ENCODE peak calls at places on chromosomes 1 and 21, in ten cellular contexts. J, B, M, F, G, V, U, Z, S and H are unnamed samples. For H3K4me1, the result is how much of the 10 kb centered on the place peaks cover.

GRCh38 chr1:43383449-43383848 is 6.2 kb downstream of the MED8 start:
- DNase-seq in J (no peak), B (no peak), M (no peak), F (no peak), G (no peak), V (no peak), U (no peak), Z (no peak), S (no peak), H (no peak)

GRCh38 chr1:102776074-102776473 is 332.2 kb downstream of the COL11A1 start:
- DNase-seq in J (no peak), B (no peak), M (no peak), F (no peak), G (peak), V (no peak), U (no peak), Z (no peak), S (no peak), H (no peak)

GRCh38 chr1:228405979-228406265 is 713 bp downstream of the TRIM11 start:
- DNase-seq in J (no peak), B (no peak), M (no peak), F (no peak), G (no peak), V (no peak), U (no peak), Z (no peak), S (peak), H (no peak)

GRCh38 chr1:68293609-68294353 is 61.5 kb upstream of the WLS start:
- DNase-seq in J (no peak), B (no peak), M (no peak), F (peak), G (peak), V (no peak), U (no peak), Z (no peak), S (peak), H (no peak)

GRCh38 chr1:201904579-201904978 is 15.9 kb downstream of the SHISA4 start:
- DNase-seq in J (no peak), B (no peak), M (no peak), F (no peak), G (peak), V (no peak), U (no peak), Z (no peak), S (peak), H (no peak)

GRCh38 chr1:169584483-169585144 is 1.7 kb downstream of the F5 start:
- DNase-seq in J (no peak), B (no peak), M (no peak), F (no peak), G (no peak), V (no peak), U (no peak), Z (no peak), S (no peak), H (no peak)

GRCh38 chr1:92365378-92366044 is 66.7 kb downstream of the RPAP2 start:
- DNase-seq in J (no peak), B (no peak), M (no peak), F (no peak), G (no peak), V (no peak), U (no peak), Z (no peak), S (no peak), H (no peak)

GRCh38 chr1:203390298-203390697 is 39.4 kb upstream of the FMOD start:
- DNase-seq in J (no peak), B (no peak), M (no peak), F (no peak), G (no peak), V (no peak), U (no peak), Z (no peak), S (no peak), H (no peak)

GRCh38 chr1:182317489-182318180 is 74.0 kb downstream of the GLUL start:
- DNase-seq in J (no peak), B (no peak), M (no peak), F (no peak), G (no peak), V (no peak), U (no peak), Z (no peak), S (no peak), H (no peak)

GRCh38 chr1:993379-993995 is 6.4 kb downstream of the HES4 start:
- DNase-seq in J (no peak), B (no peak), M (no peak), F (no peak), G (no peak), V (no peak), U (no peak), Z (no peak), S (no peak), H (no peak)

GRCh38 chr1:240030236-240030635 is 61.4 kb upstream of the FMN2 start:
- DNase-seq in J (no peak), B (no peak), M (no peak), F (no peak), G (peak), V (no peak), U (no peak), Z (no peak), S (peak), H (no peak)

GRCh38 chr1:33814166-33814565 is 49.7 kb upstream of the HMGB4 start:
- DNase-seq in J (no peak), B (no peak), M (no peak), F (no peak), G (no peak), V (no peak), U (no peak), Z (no peak), S (peak), H (no peak)

GRCh38 chr1:46755121-46755520 is 36.2 kb upstream of the EFCAB14 start:
- DNase-seq in J (no peak), B (no peak), M (no peak), F (no peak), G (no peak), V (no peak), U (no peak), Z (no peak), S (no peak), H (no peak)

GRCh38 chr1:52368383-52369172 is 2.6 kb upstream of the CC2D1B start:
- DNase-seq in J (peak), B (peak), M (peak), F (peak), G (peak), V (peak), U (peak), Z (no peak), S (peak), H (peak)

GRCh38 chr1:39885516-39885915 is 2.2 kb upstream of the TRIT1 start:
- DNase-seq in J (no peak), B (no peak), M (no peak), F (no peak), G (no peak), V (no peak), U (no peak), Z (no peak), S (no peak), H (no peak)

GRCh38 chr1:57599233-57599994 is 175.6 kb upstream of the DAB1 start:
- DNase-seq in J (no peak), B (no peak), M (no peak), F (no peak), G (peak), V (no peak), U (no peak), Z (no peak), S (peak), H (no peak)

GRCh38 chr1:78645728-78646127 is 3.9 kb upstream of the IFI44 start:
- DNase-seq in J (no peak), B (no peak), M (no peak), F (no peak), G (no peak), V (no peak), U (peak), Z (no peak), S (no peak), H (peak)

GRCh38 chr1:159802060-159802459 is at the start of gene FCRL6:
- DNase-seq in J (no peak), B (no peak), M (no peak), F (no peak), G (no peak), V (no peak), U (no peak), Z (no peak), S (no peak), H (no peak)

GRCh38 chr1:159799446-159799985 is 2.6 kb upstream of the FCRL6 start:
- DNase-seq in J (no peak), B (no peak), M (no peak), F (no peak), G (no peak), V (no peak), U (no peak), Z (no peak), S (no peak), H (no peak)

GRCh38 chr1:159800177-159800935 is 1.8 kb upstream of the FCRL6 start:
- DNase-seq in J (peak), B (no peak), M (no peak), F (no peak), G (no peak), V (no peak), U (peak), Z (no peak), S (no peak), H (no peak)

GRCh38 chr1:159804924-159805323 is 2.8 kb downstream of the FCRL6 start:
- DNase-seq in J (no peak), B (no peak), M (no peak), F (no peak), G (no peak), V (no peak), U (no peak), Z (no peak), S (no peak), H (no peak)

GRCh38 chr1:159803946-159804695 is 2.0 kb downstream of the FCRL6 start:
- DNase-seq in J (no peak), B (no peak), M (no peak), F (no peak), G (peak), V (no peak), U (no peak), Z (no peak), S (no peak), H (no peak)
- TF ChIP-seq CTCF in J (no peak), B (no peak), M (no peak), F (no peak), G (peak), V (no peak), U (no peak), Z (no peak), S (no peak), H (no peak)

GRCh38 chr1:26154750-26155149 is 4.1 kb upstream of the FAM110D start:
- DNase-seq in J (no peak), B (no peak), M (no peak), F (peak), G (peak), V (no peak), U (no peak), Z (no peak), S (no peak), H (no peak)
- H3K4me1 ChIP-seq in J (under half), B (under half), M (under half), F (under half), G (under half), V (under half), U (under half), Z (under half), S (under half), H (under half)

GRCh38 chr1:151831256-151831591 is 378 bp downstream of the RORC start:
- DNase-seq in J (no peak), B (no peak), M (no peak), F (no peak), G (no peak), V (no peak), U (no peak), Z (no peak), S (no peak), H (no peak)
- H3K4me3 ChIP-seq in J (no peak), B (no peak), M (peak), F (peak), G (no peak), V (peak), U (no peak), Z (no peak), S (no peak), H (no peak)

GRCh38 chr1:112298558-112298957 is 97.5 kb upstream of the CTTNBP2NL start:
- DNase-seq in J (peak), B (peak), M (no peak), F (no peak), G (peak), V (peak), U (peak), Z (peak), S (no peak), H (peak)
- TF ChIP-seq CTCF in J (peak), B (peak), M (peak), F (peak), G (peak), V (peak), U (peak), Z (no peak), S (peak), H (peak)

DNA sequence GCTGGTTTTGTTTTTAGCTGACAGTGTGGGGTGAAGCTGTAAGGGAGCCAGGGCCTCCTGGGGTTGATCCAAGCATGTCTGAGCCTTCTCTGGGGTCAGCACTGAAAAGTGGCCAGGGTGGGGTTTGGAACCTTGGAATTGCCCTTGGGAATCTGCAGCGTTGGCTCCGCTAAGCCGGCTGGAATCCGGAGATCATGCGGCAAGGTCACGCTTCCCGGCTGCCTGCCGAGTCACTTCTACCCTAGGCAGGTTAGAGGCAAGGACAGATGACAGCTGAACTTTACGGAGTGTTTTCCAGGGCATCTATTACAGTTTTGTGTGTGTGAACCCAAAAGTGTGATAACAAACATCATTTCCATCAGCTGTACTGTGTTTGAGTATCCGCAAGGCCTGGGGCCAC is 17.1 kb downstream of the ABCG1 start:
- DNase-seq in J (no peak), B (no peak), M (peak), F (peak), G (no peak), V (peak), U (no peak), Z (no peak), S (no peak), H (peak)
- H3K4me1 ChIP-seq in J (half or more), B (under half), M (under half), F (half or more), G (under half), V (half or more), U (half or more), Z (under half), S (under half), H (half or more)

GRCh38 chr1:113934511-113935055 is 5.5 kb downstream of the HIPK1 start:
- DNase-seq in J (no peak), B (no peak), M (no peak), F (no peak), G (no peak), V (no peak), U (no peak), Z (no peak), S (no peak), H (no peak)
- H3K4me3 ChIP-seq in J (no peak), B (no peak), M (no peak), F (no peak), G (no peak), V (no peak), U (no peak), Z (no peak), S (no peak), H (no peak)

GRCh38 chr1:28257736-28258135 is 1.6 kb upstream of the SESN2 start:
- DNase-seq in J (no peak), B (no peak), M (no peak), F (no peak), G (no peak), V (no peak), U (no peak), Z (no peak), S (no peak), H (no peak)

GRCh38 chr1:28258628-28259251 is 578 bp upstream of the SESN2 start:
- DNase-seq in J (no peak), B (no peak), M (no peak), F (no peak), G (no peak), V (no peak), U (no peak), Z (no peak), S (no peak), H (no peak)

GRCh38 chr1:28260803-28261174 is 1.5 kb downstream of the SESN2 start:
- DNase-seq in J (no peak), B (no peak), M (no peak), F (no peak), G (no peak), V (no peak), U (no peak), Z (no peak), S (no peak), H (no peak)

GRCh38 chr1:28259935-28260802 is 851 bp downstream of the SESN2 start:
- DNase-seq in J (no peak), B (peak), M (peak), F (peak), G (peak), V (peak), U (peak), Z (no peak), S (peak), H (peak)

GRCh38 chr1:28259252-28259934 is at the start of gene SESN2:
- DNase-seq in J (peak), B (peak), M (peak), F (peak), G (peak), V (peak), U (peak), Z (peak), S (peak), H (peak)
- TF ChIP-seq CTCF in J (no peak), B (no peak), M (no peak), F (no peak), G (no peak), V (no peak), U (no peak), Z (peak), S (no peak), H (peak)

DNA sequence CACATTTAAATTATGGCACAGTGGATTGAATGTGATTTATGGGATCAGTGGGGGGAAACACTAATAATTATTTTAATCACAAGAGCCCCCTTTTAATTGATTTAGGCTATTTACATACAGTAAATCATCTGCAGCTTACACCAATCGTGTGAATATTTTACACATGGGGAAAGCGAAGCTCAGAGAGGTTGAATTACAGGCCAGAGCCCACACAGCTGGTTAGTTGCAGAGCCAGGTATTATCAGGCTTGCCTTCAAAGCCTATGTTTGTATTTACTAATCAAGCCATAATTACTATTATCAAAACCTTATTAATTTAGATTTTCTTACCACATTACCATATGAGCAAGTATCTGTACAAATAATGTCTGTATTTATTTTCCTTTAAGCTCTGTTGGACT is 749 bp downstream of the SDCCAG8 start:
- DNase-seq in J (no peak), B (no peak), M (no peak), F (no peak), G (no peak), V (no peak), U (no peak), Z (no peak), S (no peak), H (no peak)
- H3K4me1 ChIP-seq in J (under half), B (under half), M (under half), F (half or more), G (under half), V (under half), U (under half), Z (under half), S (under half), H (under half)

GRCh38 chr1:212816567-212817278 is 25.0 kb downstream of the TATDN3 start:
- DNase-seq in J (no peak), B (no peak), M (no peak), F (no peak), G (no peak), V (no peak), U (no peak), Z (no peak), S (no peak), H (no peak)

GRCh38 chr1:212824201-212824600 is 23.2 kb downstream of the SPATA45 start:
- DNase-seq in J (no peak), B (no peak), M (no peak), F (no peak), G (no peak), V (no peak), U (no peak), Z (no peak), S (no peak), H (no peak)

GRCh38 chr1:212822956-212823355 is 24.5 kb downstream of the SPATA45 start:
- DNase-seq in J (no peak), B (no peak), M (no peak), F (no peak), G (no peak), V (no peak), U (no peak), Z (no peak), S (no peak), H (no peak)

GRCh38 chr1:212820969-212821368 is 26.5 kb downstream of the SPATA45 start:
- DNase-seq in J (no peak), B (no peak), M (no peak), F (no peak), G (no peak), V (no peak), U (no peak), Z (no peak), S (no peak), H (no peak)

DNA sequence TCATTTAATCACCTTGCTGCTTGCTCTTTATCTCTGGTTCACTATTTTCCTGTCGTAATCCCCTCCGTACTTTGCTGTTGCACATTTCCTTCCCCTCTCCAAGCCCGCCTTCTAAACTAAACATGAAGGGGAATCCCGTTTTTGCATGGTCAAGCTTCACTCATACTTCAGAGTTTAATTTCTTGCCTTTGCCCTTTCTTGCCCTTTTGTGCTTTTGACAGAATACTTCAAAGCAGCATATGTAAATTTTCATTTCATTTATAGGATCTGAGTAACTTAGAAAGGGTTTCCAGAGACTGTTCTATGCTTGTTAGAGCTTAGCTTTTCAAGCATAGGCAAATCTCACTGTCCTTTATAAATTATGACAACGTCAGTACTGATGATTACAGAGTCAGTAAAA is 27.7 kb downstream of the SPATA45 start:
- DNase-seq in J (no peak), B (no peak), M (no peak), F (no peak), G (no peak), V (no peak), U (no peak), Z (no peak), S (no peak), H (no peak)
- H3K4me3 ChIP-seq in J (no peak), B (no peak), M (no peak), F (no peak), G (no peak), V (no peak), U (no peak), Z (no peak), S (no peak), H (no peak)